ENCODE peak calls at places on chromosomes 16 and 17, in six cellular contexts. X is keratinocyte, C is GM12865, Q is AG09309, J is Peyer's patch, K is body of pancreas. W is an unnamed sample.

GRCh38 chr16:67897231-67897630 is 4.2 kb downstream of the PSKH1 start:
- DNase-seq in K (no peak), X (no peak), C (no peak), Q (no peak), J (no peak), W (no peak)

GRCh38 chr17:42305543-42306384 is 17.5 kb downstream of the STAT5A start:
- DNase-seq in X (no peak), J (no peak), Q (no peak), C (no peak), K (no peak), W (no peak)

GRCh38 chr17:22203208-22203715 is 510.9 kb downstream of the KCNJ18 start:
- DNase-seq in X (no peak), C (no peak), K (no peak), J (no peak), Q (no peak), W (no peak)

GRCh38 chr17:50604470-50604869 is 30.2 kb upstream of the ABCC3 start:
- DNase-seq in J (no peak), Q (no peak), K (no peak), C (no peak), X (no peak), W (no peak)

GRCh38 chr17:45376171-45376564 is 56.5 kb downstream of the ARHGAP27 start:
- DNase-seq in C (no peak), K (no peak), Q (no peak), J (no peak), X (no peak), W (no peak)

GRCh38 chr16:46972971-46973456 is 460 bp downstream of the DNAJA2 start:
- DNase-seq in K (peak), J (peak), C (peak), X (no peak), Q (no peak), W (no peak)

GRCh38 chr17:28008526-28008925 is 34.0 kb upstream of the NLK start:
- DNase-seq in K (peak), J (peak), Q (no peak), X (peak), C (peak), W (peak)

GRCh38 chr17:40448639-40449261 is 5.5 kb downstream of the IGFBP4 start:
- DNase-seq in J (peak), Q (no peak), C (no peak), K (peak), X (no peak), W (no peak)

GRCh38 chr17:33322063-33322462 is 29.0 kb upstream of the ASIC2 start:
- DNase-seq in X (no peak), K (no peak), C (no peak), Q (no peak), J (no peak), W (no peak)

GRCh38 chr17:82023447-82024241 is 539 bp downstream of the LRRC45 start:
- DNase-seq in J (no peak), X (no peak), C (peak), K (peak), Q (no peak), W (no peak)

GRCh38 chr16:88941051-88941932 is 35.7 kb downstream of the CBFA2T3 start:
- DNase-seq in K (peak), J (peak), Q (no peak), X (no peak), C (peak), W (no peak)

GRCh38 chr16:3839402-3840184 is 40.9 kb downstream of the CREBBP start:
- DNase-seq in C (no peak), Q (no peak), X (no peak), J (no peak), K (no peak), W (no peak)

GRCh38 chr16:87877942-87878507 is 8.7 kb upstream of the SLC7A5 start:
- DNase-seq in J (no peak), X (no peak), Q (no peak), C (peak), K (no peak), W (no peak)

GRCh38 chr17:61000911-61001310 is 323.3 kb downstream of the BCAS3 start:
- DNase-seq in K (no peak), Q (peak), J (no peak), X (no peak), C (no peak), W (no peak)

GRCh38 chr17:35684046-35684802 is 47.2 kb upstream of the RASL10B start:
- DNase-seq in Q (peak), C (no peak), K (no peak), X (no peak), J (no peak), W (peak)

GRCh38 chr17:17573912-17574311 is 17.6 kb downstream of the PEMT start:
- DNase-seq in C (no peak), K (no peak), J (no peak), Q (no peak), X (no peak), W (no peak)

GRCh38 chr17:17572010-17572785 is 19.3 kb downstream of the PEMT start:
- DNase-seq in X (no peak), C (no peak), K (no peak), J (no peak), Q (no peak), W (no peak)

GRCh38 chr17:17576772-17577234 is 14.7 kb downstream of the PEMT start:
- DNase-seq in Q (no peak), C (no peak), K (no peak), J (no peak), X (no peak), W (no peak)

GRCh38 chr17:17577373-17577772 is 14.1 kb downstream of the PEMT start:
- DNase-seq in C (no peak), K (no peak), Q (no peak), X (no peak), J (no peak), W (no peak)

GRCh38 chr17:17575360-17576251 is 15.9 kb downstream of the PEMT start:
- DNase-seq in C (no peak), K (no peak), X (no peak), J (no peak), Q (no peak), W (no peak)
- TF ChIP-seq CTCF in C (no peak), K (no peak), X (no peak), J (no peak), Q (no peak), W (no peak)

GRCh38 chr17:73089918-73090317 is 2.6 kb downstream of the SLC39A11 start:
- DNase-seq in Q (no peak), C (no peak), X (no peak), K (no peak), J (no peak), W (no peak)

GRCh38 chr17:73090396-73091202 is 1.9 kb downstream of the SLC39A11 start:
- DNase-seq in X (no peak), Q (no peak), C (no peak), K (no peak), J (no peak), W (no peak)

GRCh38 chr17:73092518-73093135 is at the start of gene SLC39A11:
- DNase-seq in Q (peak), C (peak), J (peak), X (peak), K (peak), W (peak)

GRCh38 chr17:73091770-73092517 is 544 bp downstream of the SLC39A11 start:
- DNase-seq in C (peak), K (peak), J (peak), X (no peak), Q (no peak), W (no peak)

DNA sequence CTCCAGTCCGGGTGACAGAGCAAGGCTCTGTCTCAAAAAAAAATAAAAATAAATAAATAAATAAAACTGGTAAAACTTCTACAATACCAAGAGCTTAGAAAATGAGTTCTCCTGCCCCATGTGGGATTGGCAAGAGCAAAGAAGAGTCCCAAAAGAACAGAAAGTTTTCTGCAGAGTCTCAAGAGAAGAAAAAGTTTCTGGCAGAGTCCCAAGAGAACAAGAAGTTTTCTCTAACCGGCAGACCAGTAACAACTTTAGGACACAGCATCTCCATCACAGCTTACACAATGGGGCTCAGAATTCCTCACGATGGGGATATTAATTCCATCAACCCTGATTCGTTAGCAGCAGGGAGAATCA is 1.1 kb downstream of the SLC39A11 start:
- DNase-seq in Q (no peak), J (no peak), K (no peak), C (no peak), X (no peak), W (no peak)
- H3K4me3 ChIP-seq in Q (no peak), J (no peak), K (no peak), C (peak), X (peak), W (peak)

GRCh38 chr17:19329136-19329535 is 33.4 kb downstream of the B9D1 start:
- DNase-seq in K (no peak), X (no peak), C (no peak), Q (no peak), J (peak), W (no peak)

GRCh38 chr17:19328441-19329061 is 34.0 kb downstream of the B9D1 start:
- DNase-seq in C (no peak), J (peak), K (no peak), X (no peak), Q (no peak), W (no peak)

GRCh38 chr17:19329839-19330238 is 32.7 kb downstream of the B9D1 start:
- DNase-seq in K (no peak), Q (no peak), J (peak), X (no peak), C (no peak), W (no peak)

GRCh38 chr17:19325542-19325941 is 37.0 kb downstream of the B9D1 start:
- DNase-seq in C (no peak), X (no peak), Q (no peak), J (no peak), K (no peak), W (no peak)

GRCh38 chr17:19327039-19327776 is 35.3 kb downstream of the B9D1 start:
- DNase-seq in J (peak), K (no peak), Q (peak), C (no peak), X (peak), W (peak)
- TF ChIP-seq CTCF in J (no peak), K (no peak), Q (no peak), C (no peak), X (peak), W (no peak)

GRCh38 chr16:194516-194915 is 14.3 kb downstream of the HBQ1 start:
- DNase-seq in J (no peak), X (no peak), K (no peak), C (no peak), Q (no peak), W (no peak)

GRCh38 chr16:203246-203645 is 23.0 kb downstream of the HBQ1 start:
- DNase-seq in X (no peak), C (no peak), J (no peak), K (no peak), Q (no peak), W (no peak)

DNA sequence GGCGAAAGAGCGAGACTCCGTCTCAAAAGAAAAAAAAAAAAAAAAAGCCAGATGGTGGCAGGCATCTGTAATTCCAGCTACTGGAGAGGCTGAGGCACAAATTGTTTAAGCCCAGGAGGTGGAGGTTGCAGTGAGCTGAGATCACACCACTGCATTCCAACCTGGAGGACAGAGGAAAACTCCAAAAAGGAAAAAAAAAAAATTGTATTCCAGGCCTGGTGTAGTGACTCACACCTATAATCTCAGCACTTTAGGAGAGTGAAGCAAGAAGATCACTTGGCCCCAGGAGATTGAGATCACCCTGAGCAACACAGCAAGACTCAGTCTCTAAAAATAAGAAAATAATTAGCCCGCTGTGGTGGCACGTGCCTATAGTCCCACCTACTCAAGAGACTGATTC is 20.1 kb downstream of the HBQ1 start:
- DNase-seq in Q (peak), K (no peak), X (no peak), J (no peak), C (no peak), W (peak)
- H3K4me3 ChIP-seq in Q (no peak), K (no peak), X (no peak), J (no peak), C (no peak), W (no peak)

GRCh38 chr16:73216932-73217331 is 169.0 kb upstream of the ZFHX3 start:
- DNase-seq in Q (no peak), C (no peak), J (no peak), X (no peak), K (no peak), W (no peak)

GRCh38 chr16:73215482-73216377 is 167.8 kb upstream of the ZFHX3 start:
- DNase-seq in C (no peak), K (no peak), Q (no peak), J (no peak), X (no peak), W (no peak)

GRCh38 chr16:73214825-73215481 is 167.0 kb upstream of the ZFHX3 start:
- DNase-seq in C (no peak), X (no peak), K (no peak), J (no peak), Q (peak), W (no peak)

GRCh38 chr16:73217654-73218053 is 169.7 kb upstream of the ZFHX3 start:
- DNase-seq in J (no peak), Q (no peak), X (no peak), C (peak), K (no peak), W (no peak)

DNA sequence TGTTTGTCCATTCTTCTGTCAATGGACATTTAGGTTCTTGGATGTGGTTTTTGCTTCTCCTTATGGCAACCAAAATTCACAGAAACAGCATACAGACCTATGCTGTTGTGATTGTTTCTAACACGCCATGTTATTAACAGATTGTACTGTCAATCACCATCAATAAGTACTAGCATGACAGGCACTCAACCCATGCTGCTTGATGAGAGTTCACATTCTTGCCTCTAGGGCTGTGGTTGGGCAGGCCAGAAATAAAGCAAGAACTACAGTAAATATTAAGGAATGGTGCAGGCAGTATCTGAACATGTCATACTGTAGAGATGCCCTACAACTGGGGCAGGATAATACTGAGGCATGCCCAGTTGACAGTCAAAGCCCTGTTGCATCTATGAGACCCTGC is 171.2 kb upstream of the ZFHX3 start:
- DNase-seq in X (no peak), C (no peak), Q (no peak), J (no peak), K (no peak), W (no peak)
- TF ChIP-seq CTCF in X (no peak), C (no peak), Q (peak), J (no peak), K (no peak), W (peak)